ENCODE peak calls at places on chromosomes 6 and 20, in six cellular contexts. H is stimulated activated naive CD8-positive, alpha-beta T cell treated with anti-CD3 and anti-CD28 coated beads, Interleukin-15, amount 100 ng/mL, for 72 hours; U is RWPE1; B is GM06990; A is Ammon's horn; Q is T-helper 1 cell. S is an unnamed sample.

GRCh38 chr6:22821664-22822320 is 252.4 kb downstream of the HDGFL1 start:
- DNase-seq in U (no peak), H (no peak), B (no peak), Q (no peak), A (no peak), S (no peak)

GRCh38 chr6:146775227-146775626 is 176.5 kb downstream of the ADGB start:
- DNase-seq in B (no peak), Q (no peak), A (no peak), U (peak; percentile 2), H (no peak), S (no peak)

GRCh38 chr6:36548401-36548743 is 1.1 kb upstream of the STK38 start:
- DNase-seq in Q (no peak), U (no peak), H (no peak), A (no peak), B (no peak), S (no peak)

GRCh38 chr6:137910424-137910834 is 43.4 kb downstream of the TNFAIP3 start:
- DNase-seq in A (peak; percentile 41), B (no peak), Q (no peak), H (no peak), U (no peak), S (no peak)

GRCh38 chr6:165573671-165574070 is 89.4 kb downstream of the PDE10A start:
- DNase-seq in U (no peak), H (no peak), A (peak; percentile 24), Q (no peak), B (no peak), S (no peak)

GRCh38 chr6:48109902-48110301 is 1.1 kb downstream of the PTCHD4 start:
- DNase-seq in Q (no peak), A (no peak), H (no peak), U (no peak), B (no peak), S (peak; percentile 68)

GRCh38 chr6:13396241-13396792 is 68.0 kb upstream of the TBC1D7 start:
- DNase-seq in U (no peak), H (no peak), A (no peak), Q (no peak), B (no peak), S (no peak)

GRCh38 chr6:116158641-116159040 is 32.7 kb upstream of the COL10A1 start:
- DNase-seq in H (no peak), Q (no peak), B (no peak), U (no peak), A (no peak), S (no peak)

GRCh38 chr20:24620937-24621519 is 151.6 kb downstream of the SYNDIG1 start:
- DNase-seq in B (no peak), U (no peak), A (no peak), H (no peak), Q (no peak), S (no peak)

GRCh38 chr6:169857343-169858292 is 106.2 kb downstream of the ERMARD start:
- DNase-seq in A (no peak), U (no peak), B (no peak), H (no peak), Q (no peak), S (no peak)

S was measured in NCI-H69.